ENCODE peak calls at places on chromosome 4, in ten cellular contexts. D is upper lobe of left lung; S is body of pancreas; I is adipocyte; L is lung; C is PC-9; F is testis; M is GM12864; Y is prostate gland; K is CD4-positive, CD25-positive, alpha-beta regulatory T cell. W is an unnamed sample.

GRCh38 chr4:110654254-110654635 is 31.4 kb upstream of the PITX2 start:
- DNase-seq in I (no peak), S (no peak), C (no peak), M (no peak), F (no peak), D (no peak), L (no peak), K (no peak), Y (no peak), W (no peak)

GRCh38 chr4:186685744-186686143 is 37.9 kb downstream of the FAT1 start:
- DNase-seq in I (peak), M (no peak), L (no peak), D (no peak), F (no peak), Y (no peak), C (peak), S (no peak), K (no peak), W (no peak)

GRCh38 chr4:167524091-167524490 is 289.8 kb upstream of the SPOCK3 start:
- DNase-seq in Y (no peak), S (no peak), K (no peak), C (no peak), L (no peak), F (no peak), M (no peak), I (no peak), D (no peak), W (no peak)

GRCh38 chr4:114302472-114302871 is 296.1 kb upstream of the UGT8 start:
- DNase-seq in D (no peak), S (no peak), I (peak), F (no peak), Y (no peak), K (no peak), M (no peak), L (no peak), C (no peak), W (no peak)

GRCh38 chr4:8542776-8543525 is 37.2 kb upstream of the GPR78 start:
- DNase-seq in C (no peak), D (no peak), Y (no peak), L (no peak), K (no peak), I (peak), M (no peak), F (no peak), S (no peak), W (no peak)

GRCh38 chr4:35900608-35901243 is 343.6 kb downstream of the ARAP2 start:
- DNase-seq in L (no peak), S (peak), F (no peak), K (no peak), Y (no peak), I (no peak), M (no peak), D (no peak), C (no peak), W (no peak)

GRCh38 chr4:113739197-113739596 is 22.3 kb downstream of the CAMK2D start:
- DNase-seq in Y (no peak), M (no peak), I (peak), K (no peak), S (no peak), L (no peak), D (no peak), C (no peak), F (no peak), W (no peak)

GRCh38 chr4:99408346-99408745 is 26.8 kb downstream of the ADH7 start:
- DNase-seq in D (no peak), K (no peak), F (no peak), Y (no peak), C (no peak), I (peak), M (no peak), L (no peak), S (peak), W (no peak)

GRCh38 chr4:177448850-177449249 is 6.6 kb upstream of the AGA start:
- DNase-seq in K (no peak), Y (no peak), I (peak), M (no peak), F (no peak), C (no peak), L (no peak), D (no peak), S (no peak), W (no peak)

GRCh38 chr4:66023061-66023460 is 352.8 kb upstream of the EPHA5 start:
- DNase-seq in Y (no peak), M (no peak), D (no peak), S (no peak), L (no peak), F (no peak), C (no peak), I (no peak), K (no peak), W (no peak)

GRCh38 chr4:7254736-7255487 is 62.6 kb downstream of the SORCS2 start:
- DNase-seq in L (no peak), K (no peak), M (peak), D (no peak), S (no peak), F (no peak), I (no peak), C (no peak), Y (no peak), W (no peak)

GRCh38 chr4:81504685-81505598 is 33.2 kb upstream of the RASGEF1B start:
- DNase-seq in I (no peak), D (peak), M (no peak), F (peak), K (peak), Y (peak), S (peak), L (peak), C (no peak), W (peak)

GRCh38 chr4:26779674-26780073 is 81.0 kb upstream of the STIM2 start:
- DNase-seq in Y (peak), S (peak), L (no peak), C (no peak), K (no peak), M (no peak), I (peak), D (no peak), F (no peak), W (no peak)

GRCh38 chr4:152850377-152850776 is 70.6 kb downstream of the ARFIP1 start:
- DNase-seq in C (peak), Y (no peak), F (no peak), D (peak), S (no peak), K (no peak), L (peak), I (peak), M (no peak), W (no peak)

GRCh38 chr4:123364906-123365305 is 31.7 kb upstream of the SPRY1 start:
- DNase-seq in D (no peak), F (no peak), Y (no peak), K (no peak), S (no peak), I (no peak), M (no peak), L (no peak), C (no peak), W (no peak)
- H3K4me3 ChIP-seq in D (no peak), F (no peak), Y (no peak), K (no peak), S (no peak), I (no peak), M (no peak), L (no peak), C (no peak), W (no peak)

DNA sequence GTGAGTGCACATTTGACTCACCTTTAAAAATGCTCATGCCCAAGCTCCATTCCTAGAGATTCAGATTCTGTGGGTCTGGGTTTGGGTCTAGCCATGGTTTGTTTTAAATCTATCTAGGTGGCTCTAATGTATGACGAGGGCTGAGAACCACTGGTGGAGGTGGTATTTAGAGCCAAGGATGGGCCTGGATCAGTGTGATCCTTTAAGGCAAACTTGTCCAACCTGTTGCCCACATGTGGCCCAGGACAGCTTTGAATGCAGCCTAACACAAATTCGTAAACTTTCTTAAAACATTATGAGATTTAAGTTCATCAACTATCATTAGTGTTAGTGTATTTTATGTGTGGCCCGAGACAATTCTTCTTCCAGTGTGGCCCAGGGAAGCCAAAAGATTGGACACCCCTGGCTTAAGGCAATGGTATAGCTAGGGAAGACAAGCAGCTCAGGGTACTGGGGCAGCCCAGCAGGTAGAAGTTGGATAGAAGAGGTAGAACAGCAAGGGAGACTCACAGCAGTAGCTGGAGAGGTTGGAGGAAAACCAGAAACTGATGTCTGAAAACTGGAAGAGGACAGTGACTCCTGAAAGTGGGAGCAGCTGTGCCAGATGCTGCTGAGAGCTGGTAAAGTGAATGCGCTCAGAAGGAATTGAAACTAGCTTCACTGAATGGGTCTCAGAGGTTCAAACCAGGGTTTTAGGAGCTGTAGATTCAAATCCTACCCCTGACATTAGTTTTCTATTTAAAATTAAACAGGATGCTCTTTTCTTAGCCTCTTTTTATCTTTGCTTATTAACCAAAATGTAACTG is 18.2 kb downstream of the ADD1 start:
- DNase-seq in K (no peak), I (peak), D (no peak), S (no peak), L (no peak), C (no peak), M (no peak), F (no peak), Y (no peak), W (no peak)
- H3K4me3 ChIP-seq in K (no peak), I (peak), D (peak), S (no peak), L (no peak), C (no peak), M (no peak), F (no peak), Y (no peak), W (no peak)

GRCh38 chr4:88693792-88694191 is 3.8 kb downstream of the NAP1L5 start:
- DNase-seq in Y (no peak), K (no peak), I (no peak), L (no peak), M (no peak), S (no peak), C (no peak), F (no peak), D (no peak), W (no peak)

GRCh38 chr4:88697113-88697512 is 516 bp downstream of the NAP1L5 start:
- DNase-seq in D (no peak), S (no peak), C (no peak), I (peak), F (peak), K (peak), L (no peak), M (no peak), Y (no peak), W (peak)

GRCh38 chr4:88698539-88698938 is 910 bp upstream of the NAP1L5 start:
- DNase-seq in F (no peak), C (no peak), K (no peak), S (no peak), I (no peak), M (no peak), L (no peak), D (no peak), Y (no peak), W (no peak)

GRCh38 chr4:88697588-88698329 is at the start of gene NAP1L5:
- DNase-seq in F (peak), C (no peak), Y (peak), M (peak), K (peak), L (no peak), D (peak), I (peak), S (peak), W (no peak)

GRCh38 chr4:88696620-88697019 is 1.0 kb downstream of the NAP1L5 start:
- DNase-seq in Y (no peak), C (no peak), L (no peak), I (peak), K (peak), F (no peak), D (no peak), M (no peak), S (no peak), W (no peak)
- H3K4me3 ChIP-seq in Y (no peak), C (no peak), L (no peak), I (peak), K (peak), F (no peak), D (peak), M (no peak), S (no peak), W (peak)

GRCh38 chr4:4852591-4853362 is 6.7 kb upstream of the MSX1 start:
- DNase-seq in K (no peak), Y (no peak), M (no peak), I (peak), C (no peak), S (no peak), F (peak), L (no peak), D (no peak), W (peak)
- H3K4me3 ChIP-seq in K (peak), Y (peak), M (peak), I (peak), C (no peak), S (no peak), F (peak), L (no peak), D (peak), W (peak)

GRCh38 chr4:173057442-173057841 is 111.2 kb upstream of the GALNT7 start:
- DNase-seq in F (no peak), M (no peak), D (no peak), C (no peak), Y (no peak), K (no peak), I (peak), L (no peak), S (no peak), W (no peak)

GRCh38 chr4:173056271-173056670 is 112.3 kb upstream of the GALNT7 start:
- DNase-seq in L (no peak), F (no peak), Y (no peak), D (no peak), I (no peak), M (no peak), S (no peak), K (no peak), C (no peak), W (no peak)

GRCh38 chr4:173061160-173061559 is 107.5 kb upstream of the GALNT7 start:
- DNase-seq in L (no peak), M (no peak), S (no peak), D (no peak), I (no peak), C (no peak), F (no peak), K (no peak), Y (no peak), W (no peak)

GRCh38 chr4:173056708-173057107 is 111.9 kb upstream of the GALNT7 start:
- DNase-seq in M (no peak), L (no peak), F (no peak), I (no peak), D (no peak), C (no peak), Y (peak), K (no peak), S (peak), W (no peak)

DNA sequence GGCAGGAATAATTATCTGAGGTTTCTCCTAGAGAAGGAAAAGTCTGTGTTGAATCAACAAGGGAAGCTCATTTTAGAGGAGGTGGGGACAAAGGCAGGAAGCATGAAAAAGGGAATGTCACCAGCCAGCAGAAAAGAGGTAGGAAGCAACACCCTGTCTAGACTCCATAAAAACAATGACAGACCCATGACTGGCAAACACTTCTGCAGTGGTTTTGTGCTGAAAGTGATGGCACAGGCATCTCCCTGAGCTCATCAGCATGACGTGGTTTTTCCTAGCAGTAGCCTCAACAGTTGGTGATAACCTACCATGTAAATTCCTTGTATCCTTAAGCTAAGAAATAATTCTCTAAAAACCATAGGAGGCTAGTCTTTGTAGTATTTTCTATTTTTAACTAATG is 110.7 kb upstream of the GALNT7 start:
- DNase-seq in F (no peak), I (no peak), C (no peak), D (no peak), S (no peak), K (no peak), Y (no peak), L (no peak), M (no peak), W (no peak)
- H3K4me3 ChIP-seq in F (no peak), I (peak), C (no peak), D (no peak), S (no peak), K (no peak), Y (no peak), L (no peak), M (no peak), W (no peak)

GRCh38 chr4:39319678-39320077 is 46.5 kb downstream of the RFC1 start:
- DNase-seq in M (no peak), Y (no peak), I (peak), L (no peak), C (peak), D (no peak), F (no peak), K (no peak), S (no peak), W (no peak)
- H3K4me3 ChIP-seq in M (no peak), Y (no peak), I (no peak), L (no peak), C (no peak), D (no peak), F (no peak), K (no peak), S (no peak), W (no peak)

DNA sequence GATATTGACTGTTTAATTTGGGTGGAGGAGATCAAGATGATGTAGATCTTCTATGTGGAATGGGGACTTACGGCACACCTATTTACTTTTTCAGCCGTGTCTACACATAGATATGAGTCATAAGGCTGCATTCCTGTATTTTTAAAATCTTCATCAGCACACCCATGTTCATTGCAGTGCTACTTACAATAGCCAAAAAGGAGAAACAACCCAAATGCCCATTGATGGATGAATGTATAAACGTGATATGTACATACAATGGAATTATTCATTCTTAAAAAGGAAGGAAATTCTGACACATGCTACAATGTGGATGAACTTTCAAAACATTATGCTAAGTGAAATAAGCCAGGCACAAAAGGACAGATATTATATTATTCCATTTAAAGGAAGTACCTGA is 98.6 kb downstream of the AASDH start:
- DNase-seq in C (no peak), D (no peak), I (no peak), M (no peak), K (no peak), S (no peak), L (no peak), Y (no peak), F (no peak), W (no peak)
- H3K4me3 ChIP-seq in C (no peak), D (no peak), I (no peak), M (no peak), K (no peak), S (no peak), L (no peak), Y (no peak), F (no peak), W (no peak)

DNA sequence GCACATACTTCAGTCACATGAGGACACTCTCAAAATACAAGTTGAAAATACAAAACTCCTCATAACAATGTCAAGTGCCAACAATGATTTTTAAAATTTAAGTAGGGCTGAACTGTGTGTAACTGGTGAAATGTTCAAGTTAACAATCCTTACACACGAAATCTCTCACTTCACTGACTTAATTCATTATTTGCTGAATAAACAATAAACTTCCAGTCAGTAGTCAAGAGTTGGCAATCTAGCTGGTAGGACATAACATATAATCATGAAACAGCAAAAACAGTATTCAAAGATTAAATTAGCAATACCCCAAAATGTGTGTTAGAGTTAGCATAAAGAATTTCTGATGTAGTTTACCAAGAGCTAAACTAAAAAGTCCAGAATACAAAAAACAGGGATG is 1.9 kb upstream of the RAB33B start:
- DNase-seq in S (no peak), K (no peak), D (no peak), F (no peak), C (no peak), I (no peak), Y (no peak), M (no peak), L (no peak), W (no peak)
- H3K4me3 ChIP-seq in S (no peak), K (no peak), D (no peak), F (no peak), C (peak), I (peak), Y (no peak), M (no peak), L (no peak), W (peak)

W was measured in ascending aorta.